ENCODE peak calls at places on chromosomes 6 and 20, in five cellular contexts. B, T, F, N and G are unnamed samples.

GRCh38 chr6:33088258-33088930 is 12.6 kb downstream of the HLA-DPB1 start:
- DNase-seq in T (no peak), B (no peak), N (no peak), F (peak; percentile 1), G (no peak)

GRCh38 chr6:4262506-4262905 is 127.1 kb upstream of the ECI2 start:
- DNase-seq in N (no peak), B (no peak), T (no peak), F (no peak), G (no peak)

GRCh38 chr6:128847481-128848168 is 35.3 kb upstream of the LAMA2 start:
- DNase-seq in B (no peak), T (no peak), F (no peak), N (no peak), G (no peak)

GRCh38 chr6:11163932-11164331 is 52.4 kb upstream of the ERVFRD-1 start:
- DNase-seq in B (no peak), T (no peak), F (no peak), N (no peak), G (peak; percentile 64)

GRCh38 chr20:32828029-32828666 is 8.4 kb downstream of the MAPRE1 start:
- DNase-seq in B (no peak), N (peak; percentile 30), T (no peak), F (peak; percentile 57), G (no peak)

GRCh38 chr6:167898673-167899311 is 72.1 kb downstream of the AFDN start:
- DNase-seq in N (peak; percentile 17), F (peak; percentile 40), B (no peak), T (no peak), G (peak; percentile 28)

GRCh38 chr20:48722737-48723191 is 105.0 kb downstream of the PREX1 start:
- DNase-seq in N (peak; percentile 65), T (peak; percentile 32), B (peak; percentile 60), F (peak; percentile 50), G (peak; percentile 57)

GRCh38 chr6:168585441-168585840 is 144.5 kb downstream of the SMOC2 start:
- DNase-seq in N (no peak), T (no peak), B (no peak), F (no peak), G (no peak)

GRCh38 chr6:144215402-144215931 is 65.2 kb downstream of the STX11 start:
- DNase-seq in T (peak; percentile 20), N (peak; percentile 29), F (peak; percentile 30), B (no peak), G (peak; percentile 60)

GRCh38 chr6:125815050-125815910 is 24.5 kb downstream of the NCOA7 start:
- DNase-seq in N (no peak), B (no peak), T (no peak), F (no peak), G (no peak)

GRCh38 chr6:123380257-123380656 is 256.5 kb downstream of the TRDN start:
- DNase-seq in N (no peak), F (peak; percentile 12), B (no peak), T (no peak), G (peak; percentile 6)

GRCh38 chr6:64580346-64580745 is 944.7 kb downstream of the PHF3 start:
- DNase-seq in T (no peak), B (no peak), N (no peak), F (peak; percentile 4), G (no peak)

GRCh38 chr20:49990310-49990720 is 7.5 kb downstream of the SNAI1 start:
- DNase-seq in B (no peak), T (peak; percentile 58), N (no peak), F (peak; percentile 40), G (no peak)

GRCh38 chr20:44678247-44678646 is 26.7 kb upstream of the ADA start:
- DNase-seq in T (peak; percentile 16), N (no peak), F (no peak), B (no peak), G (no peak)

GRCh38 chr6:34021001-34021838 is 124.7 kb downstream of the GRM4 start:
- DNase-seq in N (no peak), T (no peak), B (no peak), F (no peak), G (no peak)

GRCh38 chr20:38167466-38167850 is 2.4 kb upstream of the TGM2 start:
- DNase-seq in N (no peak), T (no peak), B (no peak), F (no peak), G (no peak)

GRCh38 chr6:62716719-62717118 is 430.7 kb upstream of the KHDRBS2 start:
- DNase-seq in T (no peak), B (no peak), N (no peak), F (no peak), G (no peak)

GRCh38 chr6:166626177-166627038 is 643 bp downstream of the RPS6KA2 start:
- DNase-seq in T (no peak), B (no peak), F (peak; percentile 41), N (no peak), G (peak; percentile 4)

GRCh38 chr20:62832212-62832922 is 15.5 kb downstream of the COL9A3 start:
- DNase-seq in N (no peak), B (peak; percentile 48), F (peak; percentile 29), T (no peak), G (peak; percentile 67)

GRCh38 chr20:32470940-32471339 is 112.8 kb downstream of the ASXL1 start:
- DNase-seq in B (no peak), T (no peak), N (no peak), F (no peak), G (no peak)

GRCh38 chr6:36216559-36216958 is 20.0 kb downstream of the BRPF3 start:
- DNase-seq in B (no peak), T (no peak), N (peak; percentile 38), F (peak; percentile 42), G (no peak)

GRCh38 chr6:11414564-11414963 is 123.0 kb upstream of the TMEM170B start:
- DNase-seq in T (peak; percentile 43), F (no peak), N (no peak), B (peak; percentile 49), G (peak; percentile 65)

DNA sequence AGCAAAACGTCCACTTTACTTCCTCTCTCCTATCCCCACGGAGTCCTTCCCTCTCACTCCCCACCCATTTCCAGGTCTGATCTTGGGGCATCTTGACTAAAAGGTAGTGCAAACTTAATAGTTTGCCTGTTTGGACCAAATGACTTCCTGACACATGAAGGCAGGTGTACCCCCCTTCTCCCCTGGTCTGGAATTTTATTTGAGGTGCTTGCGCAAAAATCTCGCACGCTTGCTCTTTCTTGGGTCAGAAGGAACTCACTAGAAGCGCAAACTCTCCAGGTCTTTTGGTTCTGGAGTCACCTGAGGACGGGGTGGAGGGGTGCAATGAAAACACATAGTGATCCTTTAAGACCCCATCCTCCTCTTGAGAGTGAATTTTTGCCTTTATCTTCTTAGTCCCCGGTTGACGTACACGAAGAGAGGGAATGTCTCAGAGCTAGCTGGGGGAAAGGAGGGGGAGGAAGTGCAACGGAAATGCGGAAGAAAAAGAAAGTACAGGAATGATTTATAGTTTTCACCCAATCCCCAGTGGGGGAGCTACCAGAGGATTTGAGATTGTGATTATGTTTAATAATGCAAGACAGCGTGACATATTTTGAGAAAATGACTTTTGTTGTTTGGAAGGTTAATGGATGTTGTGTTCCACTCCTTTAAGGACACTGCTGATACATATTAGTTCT is 4.9 kb downstream of the ADGRB3 start:
- DNase-seq in T (no peak), F (no peak), N (no peak), B (no peak), G (no peak)
- H3K4me3 ChIP-seq in T (no peak overlapping the region), F (no peak overlapping the region), N (peak overlapping the region; percentile 11), B (no peak overlapping the region), G (no peak overlapping the region)

GRCh38 chr6:31498748-31499147 is 803 bp downstream of the MICB start:
- DNase-seq in F (peak; percentile 6), N (no peak), T (no peak), B (no peak), G (no peak)
- H3K4me3 ChIP-seq in F (peak overlapping the region; percentile 35), N (peak overlapping the region; percentile 35), T (no peak overlapping the region), B (peak overlapping the region; percentile 48), G (peak overlapping the region; percentile 68)

GRCh38 chr6:28673800-28674671 is 148.4 kb downstream of the GPX5 start:
- DNase-seq in B (peak; percentile 64), F (peak; percentile 59), T (no peak), N (peak; percentile 62), G (peak; percentile 82)

GRCh38 chr6:28675600-28675999 is 149.9 kb downstream of the GPX5 start:
- DNase-seq in N (no peak), T (no peak), F (no peak), B (no peak), G (no peak)

GRCh38 chr6:28673417-28673799 is 147.7 kb downstream of the GPX5 start:
- DNase-seq in B (no peak), F (no peak), T (no peak), N (no peak), G (no peak)
- H3K4me3 ChIP-seq in B (no peak overlapping the region), F (no peak overlapping the region), T (no peak overlapping the region), N (no peak overlapping the region), G (no peak overlapping the region)

DNA sequence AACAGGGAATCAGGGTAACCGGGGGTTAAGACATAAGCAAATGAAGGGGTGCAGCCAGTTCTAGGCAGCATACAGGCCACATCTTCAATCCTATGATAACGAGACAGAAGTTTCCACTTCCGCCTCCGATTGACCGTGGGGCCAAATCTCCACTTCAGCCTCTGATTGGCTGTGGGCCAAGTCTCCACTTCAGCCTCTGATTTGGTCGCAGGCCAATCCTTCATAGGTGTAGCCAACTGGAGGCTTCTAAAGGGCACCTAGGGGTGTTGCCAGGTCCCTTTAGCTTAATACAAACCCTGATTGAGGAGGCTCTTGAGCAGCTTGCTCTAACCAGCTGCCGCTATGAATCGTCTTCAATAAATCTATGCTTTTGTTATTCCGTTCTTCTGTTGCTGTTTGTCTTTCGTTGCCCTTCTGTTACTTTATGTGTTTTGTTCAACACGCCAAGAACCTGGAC is 2.1 kb upstream of the ERGIC3 start:
- DNase-seq in B (peak; percentile 85), T (no peak), F (no peak), N (no peak), G (peak; percentile 37)
- H3K4me3 ChIP-seq in B (no peak overlapping the region), T (no peak overlapping the region), F (no peak overlapping the region), N (no peak overlapping the region), G (no peak overlapping the region)